ENCODE peak calls at places on chromosomes 2 and 18, in seven cellular contexts. Q is hepatocyte, C is HCT116, P is GM23248, X is mesenchymal stem cell, V is H9, O is neural progenitor cell. W is an unnamed sample.

GRCh38 chr2:160695402-160696060 is 201.9 kb upstream of the RBMS1 start:
- DNase-seq in V (no peak), Q (no peak), P (peak), O (no peak), C (no peak), X (peak), W (peak)

GRCh38 chr2:111930875-111931274 is 32.5 kb downstream of the MERTK start:
- DNase-seq in X (peak), C (no peak), Q (no peak), V (no peak), P (peak), O (no peak), W (peak)

GRCh38 chr2:45782436-45782835 is 131.0 kb downstream of the PRKCE start:
- DNase-seq in V (no peak), O (no peak), C (no peak), Q (no peak), P (no peak), X (no peak), W (no peak)

GRCh38 chr2:166932032-166932431 is 43.8 kb downstream of the XIRP2 start:
- DNase-seq in X (peak), V (no peak), O (no peak), P (no peak), Q (no peak), C (no peak), W (no peak)

GRCh38 chr2:8954990-8955389 is 48.5 kb downstream of the MBOAT2 start:
- DNase-seq in V (no peak), C (no peak), X (no peak), O (no peak), P (no peak), Q (no peak), W (peak)

GRCh38 chr2:136238214-136238551 is 120.2 kb upstream of the CXCR4 start:
- DNase-seq in Q (no peak), V (no peak), P (peak), O (no peak), C (no peak), X (no peak), W (peak)

GRCh38 chr2:232875256-232876070 is 5.4 kb downstream of the SNORC start:
- DNase-seq in P (no peak), C (no peak), X (no peak), O (peak), Q (peak), V (peak), W (no peak)

GRCh38 chr2:71784734-71785549 is 331.6 kb downstream of the DYSF start:
- DNase-seq in Q (no peak), X (no peak), V (peak), O (no peak), C (peak), P (peak), W (peak)

GRCh38 chr2:145960479-145961163 is 1440.7 kb upstream of the ZEB2 start:
- DNase-seq in Q (no peak), V (no peak), O (no peak), C (no peak), P (no peak), X (no peak), W (no peak)

GRCh38 chr2:185787530-185788145 is 49.0 kb downstream of the FSIP2 start:
- DNase-seq in X (peak), C (no peak), P (peak), Q (no peak), O (no peak), V (no peak), W (peak)

GRCh38 chr2:96839288-96839874 is 4.4 kb downstream of the ANKRD23 start:
- DNase-seq in P (no peak), V (peak), X (no peak), C (no peak), O (no peak), Q (no peak), W (no peak)

GRCh38 chr2:208389940-208390339 is 16.7 kb upstream of the PTH2R start:
- DNase-seq in O (no peak), V (no peak), C (no peak), Q (no peak), P (no peak), X (no peak), W (no peak)

GRCh38 chr2:215171151-215171550 is 32.7 kb upstream of the ABCA12 start:
- DNase-seq in O (no peak), P (peak), C (no peak), V (no peak), Q (no peak), X (no peak), W (peak)

GRCh38 chr2:130264046-130264445 is 65.8 kb upstream of the TUBA3E start:
- DNase-seq in O (no peak), P (no peak), Q (no peak), X (no peak), C (no peak), V (no peak), W (no peak)

GRCh38 chr2:161983010-161983651 is 90.9 kb downstream of the DPP4 start:
- DNase-seq in V (no peak), O (no peak), P (no peak), Q (no peak), C (no peak), X (no peak), W (no peak)

GRCh38 chr2:240237609-240238151 is 97.2 kb upstream of the OTOS start:
- DNase-seq in Q (no peak), X (no peak), V (no peak), P (peak), O (no peak), C (no peak), W (peak)

GRCh38 chr2:128396500-128396891 is 77.8 kb upstream of the HS6ST1 start:
- DNase-seq in Q (peak), X (peak), O (peak), C (no peak), V (peak), P (no peak), W (peak)

GRCh38 chr2:63699549-63699839 is 110.7 kb downstream of the MDH1 start:
- DNase-seq in V (no peak), O (no peak), C (no peak), Q (no peak), P (peak), X (no peak), W (peak)

GRCh38 chr2:64982932-64983331 is 6.3 kb upstream of the SLC1A4 start:
- DNase-seq in V (no peak), O (no peak), P (no peak), X (no peak), C (no peak), Q (no peak), W (no peak)
- H3K4me2 ChIP-seq in V (no peak), O (no peak), P (no peak), X (no peak), C (no peak), Q (peak), W (no peak)

GRCh38 chr2:85525029-85525428 is 13.9 kb upstream of the MAT2A start:
- DNase-seq in X (no peak), Q (no peak), P (no peak), V (no peak), O (no peak), C (no peak), W (no peak)
- H3K4me2 ChIP-seq in X (no peak), Q (no peak), P (no peak), V (no peak), O (peak), C (no peak), W (no peak)

DNA sequence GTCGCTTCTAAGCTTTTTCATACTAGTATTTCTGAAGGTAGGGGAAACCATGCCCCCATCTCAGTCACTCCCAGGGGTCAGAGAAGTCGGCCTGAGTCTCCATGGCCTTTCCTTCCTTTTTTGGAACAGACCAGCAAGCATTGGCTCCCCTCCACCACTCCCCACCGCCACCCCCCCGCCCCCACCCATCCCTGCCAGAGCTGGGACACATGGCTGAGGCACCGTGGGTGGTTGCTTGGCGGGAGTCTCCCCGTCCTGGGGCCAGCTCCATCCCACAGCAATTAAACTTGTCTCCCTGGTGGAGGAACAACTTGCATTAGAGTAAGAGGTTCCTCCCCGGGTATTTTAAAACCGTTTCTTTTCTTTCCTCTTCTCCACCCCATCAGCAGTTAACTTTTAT is 100.8 kb upstream of the TFPI start:
- DNase-seq in V (peak), Q (no peak), X (no peak), O (no peak), C (no peak), P (no peak), W (no peak)
- H3K4me2 ChIP-seq in V (no peak), Q (no peak), X (no peak), O (no peak), C (no peak), P (no peak), W (no peak)

GRCh38 chr2:172953411-172953810 is 122.2 kb upstream of the MAP3K20 start:
- DNase-seq in V (no peak), Q (no peak), P (peak), X (no peak), O (no peak), C (no peak), W (no peak)
- H3K4me2 ChIP-seq in V (no peak), Q (no peak), P (peak), X (no peak), O (no peak), C (no peak), W (no peak)

DNA sequence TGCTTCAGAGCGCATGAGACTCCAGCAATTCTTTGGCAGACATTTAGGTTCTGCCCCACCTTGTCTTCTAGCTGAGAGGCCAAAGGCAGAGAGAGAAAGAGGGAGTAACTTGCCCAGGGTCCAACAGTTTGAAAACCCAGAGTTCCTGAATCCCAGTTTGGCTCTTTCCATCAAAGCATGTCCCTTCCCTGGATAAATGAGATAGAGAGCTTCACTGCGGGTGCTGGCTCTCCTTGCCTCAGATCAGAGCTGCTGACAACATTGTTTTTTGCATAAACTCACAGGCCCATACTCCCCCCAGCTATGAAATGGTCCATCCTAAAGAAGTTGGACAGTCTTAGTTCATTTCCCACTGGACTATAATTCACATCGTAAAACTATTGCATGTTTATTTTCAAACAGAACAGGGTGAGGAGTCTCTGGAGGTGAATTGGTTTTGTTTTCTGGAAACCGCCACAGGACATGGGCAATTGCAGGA is 25.2 kb upstream of the SLC14A2 start:
- DNase-seq in C (no peak), O (no peak), P (peak), Q (peak), X (no peak), V (no peak), W (no peak)
- H3K4me2 ChIP-seq in C (no peak), O (peak), P (peak), Q (peak), X (peak), V (peak), W (peak)